ENCODE peak calls at places on chromosome 21, in seven cellular contexts. One of them, this sample, is unnamed. For H3K27me3 and H3K36me3, the result is how much of the 10 kb centered on the place peaks cover.

GRCh38 chr21:31161157-31161556 is 122.9 kb upstream of the KRTAP19-8 start:
- DNase-seq in CD8-positive, alpha-beta T cell: no peak
- DNase-seq in cardiac muscle cell: peak
- DNase-seq in body of pancreas: no peak
- DNase-seq in lower lobe of right lung: no peak
- DNase-seq in spleen: no peak
- DNase-seq in right lobe of liver: no peak
- DNase-seq in this sample: peak

GRCh38 chr21:28644762-28645161 is 347.9 kb downstream of the LTN1 start:
- DNase-seq in CD8-positive, alpha-beta T cell: no peak
- DNase-seq in cardiac muscle cell: no peak
- DNase-seq in body of pancreas: no peak
- DNase-seq in lower lobe of right lung: no peak
- DNase-seq in spleen: no peak
- DNase-seq in right lobe of liver: no peak
- DNase-seq in this sample: no peak

GRCh38 chr21:43333301-43334062 is 93.4 kb downstream of the SIK1 start:
- DNase-seq in CD8-positive, alpha-beta T cell: no peak
- DNase-seq in cardiac muscle cell: peak
- DNase-seq in body of pancreas: peak
- DNase-seq in lower lobe of right lung: peak
- DNase-seq in spleen: no peak
- DNase-seq in right lobe of liver: no peak
- DNase-seq in this sample: no peak

GRCh38 chr21:33308586-33309490 is 15.9 kb upstream of the IFNAR1 start:
- DNase-seq in CD8-positive, alpha-beta T cell: no peak
- DNase-seq in cardiac muscle cell: peak
- DNase-seq in body of pancreas: no peak
- DNase-seq in lower lobe of right lung: no peak
- DNase-seq in spleen: no peak
- DNase-seq in right lobe of liver: no peak
- DNase-seq in this sample: no peak

GRCh38 chr21:42747746-42748351 is 94.4 kb downstream of the PDE9A start:
- DNase-seq in CD8-positive, alpha-beta T cell: no peak
- DNase-seq in cardiac muscle cell: no peak
- DNase-seq in body of pancreas: no peak
- DNase-seq in lower lobe of right lung: no peak
- DNase-seq in spleen: peak
- DNase-seq in right lobe of liver: no peak
- DNase-seq in this sample: no peak

GRCh38 chr21:24590261-24590660 is 1017.0 kb downstream of the MRPL39 start:
- DNase-seq in CD8-positive, alpha-beta T cell: no peak
- DNase-seq in cardiac muscle cell: no peak
- DNase-seq in body of pancreas: no peak
- DNase-seq in lower lobe of right lung: no peak
- DNase-seq in spleen: no peak
- DNase-seq in right lobe of liver: no peak
- DNase-seq in this sample: no peak

GRCh38 chr21:33685613-33686197 is 43.4 kb downstream of the ITSN1 start:
- DNase-seq in CD8-positive, alpha-beta T cell: no peak
- DNase-seq in cardiac muscle cell: peak
- DNase-seq in body of pancreas: no peak
- DNase-seq in lower lobe of right lung: no peak
- DNase-seq in spleen: no peak
- DNase-seq in right lobe of liver: no peak
- DNase-seq in this sample: no peak

GRCh38 chr21:25456672-25457071 is 150.6 kb downstream of the MRPL39 start:
- DNase-seq in CD8-positive, alpha-beta T cell: no peak
- DNase-seq in cardiac muscle cell: peak
- DNase-seq in body of pancreas: peak
- DNase-seq in lower lobe of right lung: no peak
- DNase-seq in spleen: no peak
- DNase-seq in right lobe of liver: no peak
- DNase-seq in this sample: no peak

GRCh38 chr21:22885614-22886013 is 1887.4 kb downstream of the NCAM2 start:
- DNase-seq in CD8-positive, alpha-beta T cell: no peak
- DNase-seq in cardiac muscle cell: no peak
- DNase-seq in body of pancreas: no peak
- DNase-seq in lower lobe of right lung: no peak
- DNase-seq in spleen: no peak
- DNase-seq in right lobe of liver: no peak
- DNase-seq in this sample: no peak

GRCh38 chr21:37257967-37258877 is 8.9 kb downstream of the VPS26C start:
- DNase-seq in CD8-positive, alpha-beta T cell: peak
- DNase-seq in cardiac muscle cell: peak
- DNase-seq in body of pancreas: peak
- DNase-seq in lower lobe of right lung: peak
- DNase-seq in spleen: peak
- DNase-seq in right lobe of liver: peak
- DNase-seq in this sample: peak

GRCh38 chr21:27365394-27365793 is 398.5 kb upstream of the ADAMTS5 start:
- DNase-seq in CD8-positive, alpha-beta T cell: no peak
- DNase-seq in cardiac muscle cell: no peak
- DNase-seq in body of pancreas: no peak
- DNase-seq in lower lobe of right lung: no peak
- DNase-seq in spleen: no peak
- DNase-seq in right lobe of liver: no peak
- DNase-seq in this sample: no peak

GRCh38 chr21:14308234-14308633 is 74.7 kb downstream of the HSPA13 start:
- DNase-seq in CD8-positive, alpha-beta T cell: no peak
- DNase-seq in cardiac muscle cell: no peak
- DNase-seq in body of pancreas: no peak
- DNase-seq in lower lobe of right lung: no peak
- DNase-seq in spleen: no peak
- DNase-seq in right lobe of liver: no peak
- DNase-seq in this sample: no peak

GRCh38 chr21:42631142-42631541 is 22.3 kb upstream of the PDE9A start:
- DNase-seq in CD8-positive, alpha-beta T cell: no peak
- DNase-seq in cardiac muscle cell: no peak
- DNase-seq in body of pancreas: no peak
- DNase-seq in lower lobe of right lung: peak
- DNase-seq in spleen: peak
- DNase-seq in right lobe of liver: no peak
- DNase-seq in this sample: no peak

GRCh38 chr21:25901580-25901979 is 166.8 kb downstream of the GABPA start:
- DNase-seq in CD8-positive, alpha-beta T cell: no peak
- DNase-seq in cardiac muscle cell: no peak
- DNase-seq in body of pancreas: no peak
- DNase-seq in lower lobe of right lung: no peak
- DNase-seq in spleen: no peak
- DNase-seq in right lobe of liver: no peak
- DNase-seq in this sample: no peak

GRCh38 chr21:43292041-43292865 is 123.4 kb downstream of the CRYAA start:
- DNase-seq in CD8-positive, alpha-beta T cell: no peak
- DNase-seq in cardiac muscle cell: no peak
- DNase-seq in body of pancreas: no peak
- DNase-seq in lower lobe of right lung: peak
- DNase-seq in spleen: peak
- DNase-seq in right lobe of liver: no peak
- DNase-seq in this sample: no peak

GRCh38 chr21:39115659-39116235 is 67.5 kb downstream of the PSMG1 start:
- DNase-seq in CD8-positive, alpha-beta T cell: no peak
- DNase-seq in cardiac muscle cell: no peak
- DNase-seq in body of pancreas: no peak
- DNase-seq in lower lobe of right lung: no peak
- DNase-seq in spleen: no peak
- DNase-seq in right lobe of liver: no peak
- DNase-seq in this sample: no peak

GRCh38 chr21:20721151-20721550 is 277.1 kb upstream of the NCAM2 start:
- DNase-seq in CD8-positive, alpha-beta T cell: no peak
- DNase-seq in cardiac muscle cell: no peak
- DNase-seq in body of pancreas: no peak
- DNase-seq in lower lobe of right lung: no peak
- DNase-seq in spleen: no peak
- DNase-seq in right lobe of liver: no peak
- DNase-seq in this sample: no peak

GRCh38 chr21:28975401-28975800 is 17.3 kb downstream of the LTN1 start:
- DNase-seq in CD8-positive, alpha-beta T cell: no peak
- DNase-seq in cardiac muscle cell: peak
- DNase-seq in body of pancreas: no peak
- DNase-seq in lower lobe of right lung: no peak
- DNase-seq in spleen: no peak
- DNase-seq in right lobe of liver: no peak
- DNase-seq in this sample: no peak

GRCh38 chr21:29258626-29259335 is 39.9 kb upstream of the BACH1 start:
- DNase-seq in CD8-positive, alpha-beta T cell: no peak
- DNase-seq in cardiac muscle cell: peak
- DNase-seq in body of pancreas: no peak
- DNase-seq in lower lobe of right lung: no peak
- DNase-seq in spleen: no peak
- DNase-seq in right lobe of liver: no peak
- DNase-seq in this sample: no peak

GRCh38 chr21:37582613-37583012 is 216.0 kb downstream of the DYRK1A start:
- DNase-seq in CD8-positive, alpha-beta T cell: no peak
- DNase-seq in cardiac muscle cell: peak
- DNase-seq in body of pancreas: peak
- DNase-seq in lower lobe of right lung: no peak
- DNase-seq in spleen: no peak
- DNase-seq in right lobe of liver: no peak
- DNase-seq in this sample: no peak

GRCh38 chr21:33644383-33645074 is 2.2 kb downstream of the ITSN1 start:
- DNase-seq in CD8-positive, alpha-beta T cell: no peak
- DNase-seq in cardiac muscle cell: peak
- DNase-seq in body of pancreas: no peak
- DNase-seq in lower lobe of right lung: no peak
- DNase-seq in spleen: no peak
- DNase-seq in right lobe of liver: peak
- DNase-seq in this sample: no peak

GRCh38 chr21:18725653-18726052 is 322.1 kb upstream of the TMPRSS15 start:
- DNase-seq in CD8-positive, alpha-beta T cell: no peak
- DNase-seq in cardiac muscle cell: no peak
- DNase-seq in body of pancreas: no peak
- DNase-seq in lower lobe of right lung: no peak
- DNase-seq in spleen: no peak
- DNase-seq in right lobe of liver: no peak
- DNase-seq in this sample: no peak

GRCh38 chr21:36297938-36298572 is 21.9 kb upstream of the MORC3 start:
- DNase-seq in CD8-positive, alpha-beta T cell: peak
- DNase-seq in cardiac muscle cell: no peak
- DNase-seq in body of pancreas: peak
- DNase-seq in lower lobe of right lung: peak
- DNase-seq in spleen: peak
- DNase-seq in right lobe of liver: no peak
- DNase-seq in this sample: peak

GRCh38 chr21:39345440-39345839 is 3.4 kb downstream of the HMGN1 start:
- DNase-seq in CD8-positive, alpha-beta T cell: no peak
- DNase-seq in cardiac muscle cell: no peak
- DNase-seq in body of pancreas: no peak
- DNase-seq in lower lobe of right lung: no peak
- DNase-seq in spleen: no peak
- DNase-seq in right lobe of liver: no peak
- DNase-seq in this sample: no peak

GRCh38 chr21:36654341-36654740 is 44.6 kb upstream of the SIM2 start:
- DNase-seq in CD8-positive, alpha-beta T cell: no peak
- DNase-seq in cardiac muscle cell: no peak
- DNase-seq in body of pancreas: no peak
- DNase-seq in lower lobe of right lung: no peak
- DNase-seq in spleen: no peak
- DNase-seq in right lobe of liver: no peak
- DNase-seq in this sample: no peak

GRCh38 chr21:45211661-45212060 is 76.0 kb downstream of the POFUT2 start:
- DNase-seq in CD8-positive, alpha-beta T cell: no peak
- DNase-seq in cardiac muscle cell: no peak
- DNase-seq in body of pancreas: no peak
- DNase-seq in lower lobe of right lung: no peak
- DNase-seq in spleen: no peak
- DNase-seq in right lobe of liver: no peak
- DNase-seq in this sample: no peak
- H3K27me3 ChIP-seq in CD8-positive, alpha-beta T cell: under half
- H3K27me3 ChIP-seq in cardiac muscle cell: under half
- H3K27me3 ChIP-seq in body of pancreas: under half
- H3K27me3 ChIP-seq in lower lobe of right lung: under half
- H3K27me3 ChIP-seq in spleen: under half
- H3K27me3 ChIP-seq in right lobe of liver: under half
- H3K27me3 ChIP-seq in this sample: under half

GRCh38 chr21:17462276-17462981 is 50.4 kb upstream of the CXADR start:
- DNase-seq in CD8-positive, alpha-beta T cell: no peak
- DNase-seq in cardiac muscle cell: no peak
- DNase-seq in body of pancreas: peak
- DNase-seq in lower lobe of right lung: no peak
- DNase-seq in spleen: no peak
- DNase-seq in right lobe of liver: peak
- DNase-seq in this sample: no peak

GRCh38 chr21:17461014-17461413 is 51.8 kb upstream of the CXADR start:
- DNase-seq in CD8-positive, alpha-beta T cell: no peak
- DNase-seq in cardiac muscle cell: peak
- DNase-seq in body of pancreas: peak
- DNase-seq in lower lobe of right lung: no peak
- DNase-seq in spleen: no peak
- DNase-seq in right lobe of liver: no peak
- DNase-seq in this sample: no peak

GRCh38 chr21:17460094-17460493 is 52.7 kb upstream of the CXADR start:
- DNase-seq in CD8-positive, alpha-beta T cell: no peak
- DNase-seq in cardiac muscle cell: no peak
- DNase-seq in body of pancreas: no peak
- DNase-seq in lower lobe of right lung: no peak
- DNase-seq in spleen: no peak
- DNase-seq in right lobe of liver: no peak
- DNase-seq in this sample: no peak

GRCh38 chr21:17463441-17463840 is 49.4 kb upstream of the CXADR start:
- DNase-seq in CD8-positive, alpha-beta T cell: no peak
- DNase-seq in cardiac muscle cell: peak
- DNase-seq in body of pancreas: no peak
- DNase-seq in lower lobe of right lung: no peak
- DNase-seq in spleen: no peak
- DNase-seq in right lobe of liver: no peak
- DNase-seq in this sample: no peak

GRCh38 chr21:17461582-17461981 is 51.3 kb upstream of the CXADR start:
- DNase-seq in CD8-positive, alpha-beta T cell: no peak
- DNase-seq in cardiac muscle cell: peak
- DNase-seq in body of pancreas: no peak
- DNase-seq in lower lobe of right lung: no peak
- DNase-seq in spleen: no peak
- DNase-seq in right lobe of liver: no peak
- DNase-seq in this sample: no peak
- H3K27ac ChIP-seq in CD8-positive, alpha-beta T cell: no peak
- H3K27ac ChIP-seq in cardiac muscle cell: no peak
- H3K27ac ChIP-seq in body of pancreas: peak
- H3K27ac ChIP-seq in lower lobe of right lung: no peak
- H3K27ac ChIP-seq in spleen: no peak
- H3K27ac ChIP-seq in right lobe of liver: peak
- H3K27ac ChIP-seq in this sample: no peak

GRCh38 chr21:44795342-44795741 is 6.3 kb downstream of the UBE2G2 start:
- DNase-seq in CD8-positive, alpha-beta T cell: no peak
- DNase-seq in cardiac muscle cell: no peak
- DNase-seq in body of pancreas: no peak
- DNase-seq in lower lobe of right lung: no peak
- DNase-seq in spleen: no peak
- DNase-seq in right lobe of liver: peak
- DNase-seq in this sample: no peak
- H3K36me3 ChIP-seq in CD8-positive, alpha-beta T cell: under half
- H3K36me3 ChIP-seq in cardiac muscle cell: under half
- H3K36me3 ChIP-seq in body of pancreas: under half
- H3K36me3 ChIP-seq in lower lobe of right lung: under half
- H3K36me3 ChIP-seq in spleen: under half
- H3K36me3 ChIP-seq in right lobe of liver: under half
- H3K36me3 ChIP-seq in this sample: under half

DNA sequence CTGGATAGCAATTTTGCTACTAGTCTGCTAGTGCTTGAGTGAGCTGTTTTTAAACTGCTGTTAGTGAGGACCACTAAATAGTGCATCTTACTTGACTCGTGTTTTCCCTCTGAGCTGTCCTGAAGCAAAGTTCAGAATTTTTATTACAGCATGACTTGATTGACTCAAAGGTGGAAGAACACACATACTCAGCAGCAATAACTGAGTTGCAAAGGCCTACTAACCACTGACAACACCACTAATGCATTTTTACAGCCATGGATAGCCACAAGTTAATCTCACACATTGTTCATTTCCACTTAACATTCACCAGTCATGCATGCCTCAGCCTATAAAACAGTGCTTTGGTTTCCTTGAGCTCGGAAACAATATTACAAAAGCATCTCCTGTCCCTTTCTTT is 148.7 kb downstream of the RUNX1 start:
- DNase-seq in CD8-positive, alpha-beta T cell: no peak
- DNase-seq in cardiac muscle cell: no peak
- DNase-seq in body of pancreas: no peak
- DNase-seq in lower lobe of right lung: no peak
- DNase-seq in spleen: no peak
- DNase-seq in right lobe of liver: no peak
- DNase-seq in this sample: no peak
- H3K27me3 ChIP-seq in CD8-positive, alpha-beta T cell: under half
- H3K27me3 ChIP-seq in cardiac muscle cell: half or more
- H3K27me3 ChIP-seq in body of pancreas: under half
- H3K27me3 ChIP-seq in lower lobe of right lung: under half
- H3K27me3 ChIP-seq in spleen: under half
- H3K27me3 ChIP-seq in right lobe of liver: under half
- H3K27me3 ChIP-seq in this sample: under half

This sample was measured in CD4-positive, CD25-positive, alpha-beta regulatory T cell.